ENCODE peak calls at places on chromosomes 7 and 10, in eight cellular contexts. V is activated CD8-positive, alpha-beta T cell treated with anti-CD3 and anti-CD28 coated beads, Interleukin-2, amount 10 ng/mL, durations not matched to agents 7 days and 5 days; D is naive thymus-derived CD8-positive, alpha-beta T cell; L is activated naive CD8-positive, alpha-beta T cell treated with anti-CD3 and anti-CD28 coated beads, Interleukin-2, amount 10 ng/mL, durations not matched to agents 7 days and 5 days; G is CD4-positive, alpha-beta T cell; O is right lobe of liver; U is HCT116; I is Right ventricle myocardium inferior. Q is an unnamed sample.

GRCh38 chr10:31591569-31591968 is 272.6 kb downstream of the ZEB1 start:
- ATAC-seq in V (no peak), D (no peak), L (no peak), G (no peak), O (no peak), U (no peak), I (no peak), Q (no peak)

GRCh38 chr7:22364023-22364422 is 7.1 kb upstream of the RAPGEF5 start:
- ATAC-seq in V (no peak), D (no peak), L (no peak), G (no peak), O (no peak), U (no peak), I (no peak), Q (no peak)

GRCh38 chr7:92767427-92767826 is 68.9 kb downstream of the CDK6 start:
- ATAC-seq in V (no peak), D (no peak), L (no peak), G (no peak), O (no peak), U (no peak), I (no peak), Q (peak)

GRCh38 chr10:23063387-23064287 is 31.7 kb upstream of the MSRB2 start:
- ATAC-seq in V (no peak), D (no peak), L (no peak), G (no peak), O (no peak), U (no peak), I (no peak), Q (no peak)

GRCh38 chr10:51230828-51231227 is 156.5 kb downstream of the PRKG1 start:
- ATAC-seq in V (no peak), D (no peak), L (no peak), G (no peak), O (no peak), U (no peak), I (peak), Q (no peak)

GRCh38 chr10:35574924-35575352 is 30.2 kb upstream of the GJD4 start:
- ATAC-seq in V (no peak), D (no peak), L (no peak), G (no peak), O (no peak), U (peak), I (no peak), Q (no peak)

GRCh38 chr10:70622981-70623844 is 20.7 kb upstream of the PRF1 start:
- ATAC-seq in V (no peak), D (no peak), L (no peak), G (no peak), O (no peak), U (peak), I (peak), Q (no peak)

GRCh38 chr10:123284022-123284421 is 129.8 kb downstream of the BUB3 start:
- ATAC-seq in V (no peak), D (no peak), L (no peak), G (no peak), O (peak), U (peak), I (no peak), Q (no peak)

GRCh38 chr7:103857435-103857834 is 132.0 kb downstream of the RELN start:
- ATAC-seq in V (no peak), D (no peak), L (no peak), G (no peak), O (no peak), U (peak), I (no peak), Q (no peak)

GRCh38 chr10:34864156-34865075 is 49.3 kb upstream of the PARD3 start:
- ATAC-seq in V (no peak), D (no peak), L (no peak), G (no peak), O (no peak), U (no peak), I (no peak), Q (no peak)

GRCh38 chr7:36208406-36208805 is 55.4 kb downstream of the EEPD1 start:
- ATAC-seq in V (no peak), D (peak), L (no peak), G (no peak), O (peak), U (no peak), I (peak), Q (peak)